ENCODE peak calls at places on chromosomes 11 and 22, in four cellular contexts. O is HepG2, V is WTC11, C is K562. G is an unnamed sample.

GRCh38 chr11:46279393-46280099 is 2.1 kb downstream of the CREB3L1 start:
- DNase-seq in O (no peak), V (no peak), C (no peak), G (no peak)

GRCh38 chr11:27471588-27472397 is 797 bp downstream of the LGR4 start:
- DNase-seq in V (peak), C (peak), O (no peak), G (peak)

GRCh38 chr11:123822022-123822421 is 15.9 kb upstream of the OR6M1 start:
- DNase-seq in C (no peak), V (no peak), O (no peak), G (no peak)

GRCh38 chr22:49887074-49887471 is 31.2 kb downstream of the ALG12 start:
- DNase-seq in O (no peak), C (no peak), V (no peak), G (no peak)

GRCh38 chr11:70364745-70365535 is 33.4 kb upstream of the CTTN start:
- DNase-seq in V (no peak), O (no peak), C (no peak), G (no peak)

GRCh38 chr11:13462311-13462927 is 603 bp downstream of the BTBD10 start:
- DNase-seq in O (peak), C (peak), V (peak), G (peak)

GRCh38 chr11:39724404-39724803 is 1735.0 kb downstream of the LRRC4C start:
- DNase-seq in C (no peak), O (no peak), V (no peak), G (peak)

GRCh38 chr11:43830928-43831440 is 49.6 kb upstream of the ALKBH3 start:
- DNase-seq in O (peak), V (no peak), C (no peak), G (no peak)

GRCh38 chr11:92380882-92381281 is 156.3 kb downstream of the FAT3 start:
- DNase-seq in V (no peak), C (no peak), O (no peak), G (no peak)

GRCh38 chr11:47271961-47272661 is 2.2 kb downstream of the MADD start:
- DNase-seq in V (no peak), O (no peak), C (no peak), G (peak)

GRCh38 chr11:109377039-109377742 is 44.8 kb upstream of the C11orf87 start:
- DNase-seq in V (no peak), C (no peak), O (no peak), G (no peak)

GRCh38 chr11:102767800-102768199 is 12.6 kb downstream of the MMP10 start:
- DNase-seq in C (peak), O (no peak), V (no peak), G (no peak)

GRCh38 chr22:36331306-36331911 is 56.4 kb downstream of the MYH9 start:
- DNase-seq in V (peak), O (peak), C (peak), G (peak)

GRCh38 chr11:15493921-15494630 is 379.4 kb downstream of the INSC start:
- DNase-seq in C (no peak), O (no peak), V (no peak), G (no peak)

GRCh38 chr11:123429851-123430735 is at the start of gene GRAMD1B:
- DNase-seq in C (no peak), O (no peak), V (peak), G (peak)

GRCh38 chr11:70489276-70489675 is 90.9 kb downstream of the CTTN start:
- DNase-seq in V (no peak), C (no peak), O (no peak), G (no peak)

GRCh38 chr11:134471341-134472187 is 59.5 kb upstream of the B3GAT1 start:
- DNase-seq in O (no peak), C (no peak), V (no peak), G (no peak)

GRCh38 chr11:79314906-79315689 is 125.7 kb downstream of the TENM4 start:
- DNase-seq in V (peak), O (no peak), C (no peak), G (no peak)

GRCh38 chr11:66222358-66223149 is 45.9 kb upstream of the RAB1B start:
- DNase-seq in O (peak), C (peak), V (peak), G (peak)

GRCh38 chr22:45124176-45124857 is 39.4 kb upstream of the NUP50 start:
- DNase-seq in C (no peak), V (no peak), O (no peak), G (no peak)

GRCh38 chr11:98736813-98737212 is 283.9 kb upstream of the CNTN5 start:
- DNase-seq in O (no peak), V (no peak), C (no peak), G (peak)

GRCh38 chr11:30917859-30918478 is 331.8 kb upstream of the MPPED2 start:
- DNase-seq in C (peak), V (no peak), O (peak), G (peak)

GRCh38 chr22:19917389-19918138 is 24.0 kb upstream of the COMT start:
- DNase-seq in V (no peak), C (no peak), O (no peak), G (no peak)

GRCh38 chr22:17924735-17925727 is 99.3 kb downstream of the MICAL3 start:
- DNase-seq in C (no peak), O (no peak), V (no peak), G (no peak)

GRCh38 chr11:62236187-62236586 is 5.9 kb upstream of the SCGB1D2 start:
- DNase-seq in V (no peak), O (no peak), C (no peak), G (no peak)

GRCh38 chr11:74141274-74141695 is 29.5 kb downstream of the C2CD3 start:
- DNase-seq in C (no peak), O (peak), V (peak), G (no peak)

GRCh38 chr22:22609271-22609670 is 35.1 kb upstream of the GGTLC2 start:
- DNase-seq in C (no peak), V (no peak), O (no peak), G (no peak)

GRCh38 chr22:49204599-49205214 is 623.0 kb downstream of the BRD1 start:
- DNase-seq in C (no peak), O (no peak), V (peak), G (no peak)

GRCh38 chr11:26904801-26905200 is 89.1 kb upstream of the FIBIN start:
- DNase-seq in O (no peak), V (no peak), C (no peak), G (no peak)

GRCh38 chr11:10324474-10324873 is 19.6 kb downstream of the ADM start:
- DNase-seq in O (no peak), V (no peak), C (no peak), G (no peak)

GRCh38 chr22:23478175-23478574 is 101.9 kb downstream of the IGLL1 start:
- DNase-seq in C (peak), O (no peak), V (no peak), G (no peak)

GRCh38 chr11:8601376-8602133 is 7.5 kb upstream of the STK33 start:
- DNase-seq in C (no peak), O (no peak), V (no peak), G (no peak)

GRCh38 chr11:40328890-40329617 is 1130.4 kb downstream of the LRRC4C start:
- DNase-seq in C (no peak), O (peak), V (no peak), G (no peak)

GRCh38 chr11:62922189-62922589 is 1.0 kb upstream of the CHRM1 start:
- DNase-seq in O (no peak), V (no peak), C (no peak), G (no peak)

GRCh38 chr11:1742371-1742770 is 8.0 kb downstream of the IFITM10 start:
- DNase-seq in O (no peak), V (no peak), C (no peak), G (no peak)

GRCh38 chr11:102171101-102171500 is 60.9 kb downstream of the YAP1 start:
- DNase-seq in C (no peak), V (no peak), O (no peak), G (no peak)

GRCh38 chr11:67608486-67608885 is 1.8 kb downstream of the NDUFV1 start:
- DNase-seq in V (no peak), C (no peak), O (no peak), G (no peak)

GRCh38 chr22:19992481-19992911 is 24.1 kb downstream of the ARVCF start:
- DNase-seq in C (no peak), O (no peak), V (no peak), G (no peak)

GRCh38 chr11:134360050-134360835 is 28.5 kb downstream of the GLB1L2 start:
- DNase-seq in C (peak), V (peak), O (peak), G (peak)

GRCh38 chr11:129973068-129973467 is 29.6 kb downstream of the PRDM10 start:
- DNase-seq in C (no peak), O (no peak), V (no peak), G (no peak)

GRCh38 chr11:129973809-129974208 is 28.8 kb downstream of the PRDM10 start:
- DNase-seq in C (no peak), V (peak), O (peak), G (no peak)

GRCh38 chr11:129974237-129974636 is 28.4 kb downstream of the PRDM10 start:
- DNase-seq in O (no peak), V (no peak), C (no peak), G (no peak)

GRCh38 chr11:129974672-129975071 is 28.0 kb downstream of the PRDM10 start:
- DNase-seq in O (no peak), C (no peak), V (no peak), G (no peak)

GRCh38 chr11:129972596-129972995 is 30.0 kb downstream of the PRDM10 start:
- DNase-seq in O (no peak), C (no peak), V (no peak), G (no peak)
- TF ChIP-seq ELF4 in O (no peak), C (no peak), V (no peak), G (no peak)

DNA sequence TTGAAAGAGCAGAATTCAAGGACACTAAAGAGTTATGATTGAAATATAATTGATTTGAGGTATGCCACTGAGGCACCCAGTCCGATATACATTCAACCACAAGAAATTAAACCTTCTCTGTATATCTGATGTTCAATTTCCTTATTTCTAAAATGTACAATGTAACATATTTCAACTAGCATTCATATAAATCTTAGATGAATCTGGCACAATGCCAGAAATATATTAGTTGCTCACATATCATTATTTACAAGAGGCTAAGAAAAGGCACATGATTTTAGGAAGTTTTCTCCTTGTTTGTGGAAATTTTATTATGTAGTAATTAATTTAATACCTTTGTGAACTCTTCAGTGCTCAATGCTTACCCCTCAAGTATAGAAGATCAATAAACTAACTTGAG is 532.3 kb downstream of the KCNA4 start:
- DNase-seq in V (no peak), C (no peak), O (no peak), G (no peak)
- TF ChIP-seq ELF4 in V (no peak), C (no peak), O (no peak), G (no peak)

GRCh38 chr11:75850787-75851186 is 35.8 kb downstream of the UVRAG start:
- DNase-seq in C (no peak), O (no peak), V (no peak), G (no peak)
- TF ChIP-seq ELF4 in C (no peak), O (no peak), V (no peak), G (no peak)

DNA sequence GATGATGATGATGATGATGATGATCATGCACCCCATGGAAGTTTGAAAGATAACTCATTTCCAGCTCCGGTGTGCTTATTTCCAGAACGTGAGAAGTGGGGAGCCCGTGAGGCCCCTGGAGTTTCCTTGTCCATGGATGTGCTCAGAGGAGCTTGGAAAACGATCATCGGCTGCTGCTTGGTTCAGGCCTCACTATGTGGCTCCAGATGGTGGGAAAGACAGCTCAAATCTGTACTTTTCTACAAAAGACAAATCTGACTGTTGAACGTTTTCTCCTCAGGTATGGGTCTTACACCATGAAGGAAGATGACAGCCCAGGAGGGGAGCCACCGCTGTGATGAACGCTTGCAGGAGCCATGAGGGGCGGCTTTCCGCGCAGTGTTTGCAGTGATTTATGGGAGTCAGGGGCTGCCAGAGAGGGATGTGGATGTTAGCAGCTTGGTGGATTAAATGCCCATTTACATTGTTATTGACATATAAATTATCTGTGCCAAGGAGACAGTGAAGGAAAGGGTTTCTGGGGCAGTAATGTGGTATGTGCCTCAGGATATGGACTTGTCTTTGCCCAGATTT is 109.4 kb upstream of the E2F8 start:
- DNase-seq in C (no peak), O (no peak), V (no peak), G (no peak)
- TF ChIP-seq ELF4 in C (no peak), O (no peak), V (no peak), G (no peak)

GRCh38 chr11:36156486-36157150 is 132.6 kb downstream of the COMMD9 start:
- DNase-seq in O (no peak), C (no peak), V (no peak), G (no peak)
- TF ChIP-seq ELF4 in O (no peak), C (no peak), V (no peak), G (no peak)

G was measured in HEK293T.